ENCODE peak calls at places on chromosomes 12 and 14, in four cellular contexts. Q is IMR-90, U is mesendoderm, E is H1. Z is an unnamed sample.

GRCh38 chr14:72716471-72716870 is 177.4 kb downstream of the DPF3 start:
- DNase-seq in Q (peak; percentile 41), U (no peak), E (no peak), Z (no peak)

GRCh38 chr12:28899951-28900350 is 249.1 kb upstream of the FAR2 start:
- DNase-seq in Q (peak; percentile 97), U (no peak), E (no peak), Z (no peak)

GRCh38 chr12:12010277-12011031 is 60.3 kb upstream of the BCL2L14 start:
- DNase-seq in Q (peak; percentile 61), U (no peak), E (no peak), Z (no peak)

GRCh38 chr12:38783304-38783703 is 122.1 kb downstream of the CPNE8 start:
- DNase-seq in Q (no peak), U (peak; percentile 15), E (no peak), Z (no peak)

GRCh38 chr12:43336962-43337555 is 214.9 kb downstream of the ADAMTS20 start:
- DNase-seq in Q (peak; percentile 70), U (peak; percentile 40), E (no peak), Z (no peak)

GRCh38 chr12:461425-461824 is 1.7 kb downstream of the B4GALNT3 start:
- DNase-seq in Q (no peak), U (no peak), E (no peak), Z (no peak)

GRCh38 chr12:58364389-58365086 is 423.2 kb downstream of the ATP23 start:
- DNase-seq in Q (peak; percentile 99), U (peak; percentile 56), E (no peak), Z (no peak)

GRCh38 chr12:969821-970220 is 20.3 kb upstream of the RAD52 start:
- DNase-seq in Q (no peak), U (no peak), E (no peak), Z (no peak)

GRCh38 chr12:54378791-54379400 is 5.6 kb downstream of the ZNF385A start:
- DNase-seq in Q (no peak), U (peak; percentile 86), E (no peak), Z (peak; percentile 87)

GRCh38 chr14:59360923-59361794 is 104.0 kb downstream of the GPR135 start:
- DNase-seq in Q (peak; percentile 82), U (peak; percentile 75), E (no peak), Z (no peak)

GRCh38 chr14:77707724-77708408 is at the start of the genes ALKBH1 and SLIRP:
- DNase-seq in Q (peak; percentile 72), U (peak; percentile 92), E (peak; percentile 36), Z (peak; percentile 77)

GRCh38 chr14:99721792-99722516 is 37.9 kb downstream of the CYP46A1 start:
- DNase-seq in Q (no peak), U (no peak), E (no peak), Z (peak; percentile 17)

GRCh38 chr12:45703942-45704341 is 25.6 kb upstream of the ARID2 start:
- DNase-seq in Q (peak; percentile 81), U (no peak), E (no peak), Z (no peak)

GRCh38 chr12:106341086-106341879 is 16.3 kb upstream of the POLR3B start:
- DNase-seq in Q (peak; percentile 19), U (no peak), E (no peak), Z (no peak)

GRCh38 chr12:77572371-77572770 is 258.3 kb upstream of the NAV3 start:
- DNase-seq in Q (no peak), U (no peak), E (no peak), Z (no peak)

GRCh38 chr12:97211421-97211820 is 251.2 kb upstream of the RMST start:
- DNase-seq in Q (no peak), U (no peak), E (no peak), Z (no peak)

GRCh38 chr12:118495296-118495695 is 118.9 kb downstream of the SUDS3 start:
- DNase-seq in Q (no peak), U (no peak), E (no peak), Z (no peak)

GRCh38 chr14:67387195-67387594 is 24.8 kb downstream of the PLEK2 start:
- DNase-seq in Q (peak; percentile 56), U (no peak), E (no peak), Z (no peak)

GRCh38 chr12:130338794-130339601 is 1.3 kb downstream of the PIWIL1 start:
- DNase-seq in Q (no peak), U (no peak), E (no peak), Z (no peak)

GRCh38 chr14:72736791-72737559 is 156.9 kb downstream of the DPF3 start:
- DNase-seq in Q (no peak), U (no peak), E (no peak), Z (no peak)

GRCh38 chr12:11941601-11942360 is 129.0 kb upstream of the BCL2L14 start:
- DNase-seq in Q (peak; percentile 81), U (no peak), E (no peak), Z (no peak)

GRCh38 chr14:42023452-42023851 is 416.8 kb downstream of the LRFN5 start:
- DNase-seq in Q (no peak), U (no peak), E (no peak), Z (no peak)

GRCh38 chr14:33668066-33668465 is 282.8 kb downstream of the EGLN3 start:
- DNase-seq in Q (peak; percentile 11), U (no peak), E (no peak), Z (no peak)

GRCh38 chr14:104753528-104754212 is 723 bp downstream of the SIVA1 start:
- DNase-seq in Q (no peak), U (no peak), E (no peak), Z (no peak)

GRCh38 chr14:77825895-77826519 is 26.1 kb downstream of the ADCK1 start:
- DNase-seq in Q (no peak), U (no peak), E (no peak), Z (no peak)

GRCh38 chr12:131372706-131373195 is 338.1 kb upstream of the SFSWAP start:
- DNase-seq in Q (no peak), U (no peak), E (no peak), Z (no peak)

GRCh38 chr12:71981149-71981548 is 42.5 kb downstream of the TPH2 start:
- DNase-seq in Q (peak; percentile 6), U (peak; percentile 21), E (no peak), Z (no peak)

GRCh38 chr12:85866929-85867776 is 6.9 kb upstream of the NTS start:
- DNase-seq in Q (peak; percentile 61), U (peak; percentile 75), E (no peak), Z (no peak)

GRCh38 chr14:92728781-92729364 is 19.6 kb downstream of the LGMN start:
- DNase-seq in Q (peak; percentile 31), U (peak; percentile 14), E (no peak), Z (no peak)

GRCh38 chr14:36805116-36805515 is 143.5 kb downstream of the PAX9 start:
- DNase-seq in Q (no peak), U (peak; percentile 56), E (no peak), Z (peak; percentile 36)

GRCh38 chr12:85016423-85016822 is 19.7 kb downstream of the TSPAN19 start:
- DNase-seq in Q (peak; percentile 96), U (peak; percentile 8), E (no peak), Z (no peak)

GRCh38 chr12:100404769-100405407 is 48.0 kb downstream of the SLC17A8 start:
- DNase-seq in Q (peak; percentile 40), U (peak; percentile 94), E (peak; percentile 70), Z (peak; percentile 93)

GRCh38 chr12:120698677-120699076 is 11.6 kb upstream of the UNC119B start:
- DNase-seq in Q (no peak), U (no peak), E (no peak), Z (no peak)

GRCh38 chr12:18479266-18479665 is 217.9 kb downstream of the PIK3C2G start:
- DNase-seq in Q (no peak), U (no peak), E (no peak), Z (no peak)

GRCh38 chr12:18482601-18483120 is 221.3 kb downstream of the PIK3C2G start:
- DNase-seq in Q (no peak), U (peak; percentile 57), E (no peak), Z (no peak)

GRCh38 chr12:18483723-18484325 is 222.5 kb downstream of the PIK3C2G start:
- DNase-seq in Q (no peak), U (no peak), E (no peak), Z (no peak)
- H4K5ac ChIP-seq in Q (no peak overlapping the region), U (no peak overlapping the region), E (no peak overlapping the region), Z (no peak overlapping the region)

GRCh38 chr12:122486805-122487426 is 13.8 kb downstream of the ZCCHC8 start:
- DNase-seq in Q (no peak), U (no peak), E (no peak), Z (no peak)

GRCh38 chr12:122491991-122492390 is 8.7 kb downstream of the ZCCHC8 start:
- DNase-seq in Q (peak; percentile 70), U (no peak), E (no peak), Z (no peak)

GRCh38 chr12:122483969-122484368 is 16.8 kb downstream of the ZCCHC8 start:
- DNase-seq in Q (no peak), U (no peak), E (no peak), Z (no peak)

GRCh38 chr12:122489038-122489437 is 11.7 kb downstream of the ZCCHC8 start:
- DNase-seq in Q (no peak), U (no peak), E (no peak), Z (no peak)
- H4K5ac ChIP-seq in Q (no peak overlapping the region), U (no peak overlapping the region), E (no peak overlapping the region), Z (no peak overlapping the region)

GRCh38 chr12:132869551-132869950 is 17.9 kb downstream of the CHFR start:
- DNase-seq in Q (no peak), U (no peak), E (no peak), Z (no peak)

GRCh38 chr12:132872975-132873421 is 14.4 kb downstream of the CHFR start:
- DNase-seq in Q (no peak), U (peak; percentile 22), E (no peak), Z (peak; percentile 42)

GRCh38 chr12:132872073-132872855 is 15.1 kb downstream of the CHFR start:
- DNase-seq in Q (no peak), U (no peak), E (no peak), Z (no peak)

GRCh38 chr12:132874175-132874574 is 13.2 kb downstream of the CHFR start:
- DNase-seq in Q (no peak), U (no peak), E (no peak), Z (no peak)

DNA sequence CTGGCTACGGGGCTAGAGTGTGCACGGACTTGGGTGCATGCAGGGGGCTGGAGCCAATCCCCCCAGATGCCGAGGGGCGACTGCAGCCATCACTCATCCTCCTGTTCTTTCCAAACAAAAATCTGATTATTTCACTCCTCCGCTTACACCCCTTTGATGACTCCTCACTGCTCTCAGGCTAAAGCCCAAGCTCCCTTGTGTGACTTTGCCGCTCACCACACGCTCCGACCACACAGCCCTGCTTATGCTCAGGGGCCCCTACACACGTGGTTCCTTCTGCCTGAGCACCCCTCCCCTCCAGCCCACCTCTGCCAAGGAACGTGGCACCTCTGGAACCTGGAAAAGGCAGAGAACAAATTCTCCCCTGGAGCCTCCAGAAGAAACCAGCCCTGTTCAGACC is 13.7 kb downstream of the CHFR start:
- DNase-seq in Q (no peak), U (no peak), E (no peak), Z (no peak)
- H4K5ac ChIP-seq in Q (no peak overlapping the region), U (no peak overlapping the region), E (no peak overlapping the region), Z (no peak overlapping the region)

GRCh38 chr12:108369736-108370396 is 30.8 kb upstream of the CMKLR1 start:
- DNase-seq in Q (no peak), U (peak; percentile 38), E (no peak), Z (no peak)
- H4K5ac ChIP-seq in Q (no peak overlapping the region), U (no peak overlapping the region), E (no peak overlapping the region), Z (no peak overlapping the region)

GRCh38 chr12:65734226-65734625 is 90.1 kb upstream of the HMGA2 start:
- DNase-seq in Q (no peak), U (no peak), E (no peak), Z (no peak)
- H4K5ac ChIP-seq in Q (no peak overlapping the region), U (no peak overlapping the region), E (no peak overlapping the region), Z (no peak overlapping the region)

GRCh38 chr12:123954647-123955350 is 17.8 kb downstream of the CCDC92 start:
- DNase-seq in Q (no peak), U (no peak), E (no peak), Z (no peak)
- H4K5ac ChIP-seq in Q (no peak overlapping the region), U (no peak overlapping the region), E (no peak overlapping the region), Z (no peak overlapping the region)

Z was measured in H9.